ENCODE peak calls at places on chromosomes 11 and 22, in seven cellular contexts. P, U, O, Q, K, M and V are unnamed samples.
A peak's percentile ranks its signal among the peaks of the same experiment; 100 is the strongest.

GRCh38 chr22:40499187-40499753 is 128.9 kb downstream of the SGSM3 start:
- DNase-seq in M (no peak), O (peak; percentile 37), Q (no peak), P (peak; percentile 60), K (peak; percentile 60), U (no peak), V (no peak)

GRCh38 chr22:35218079-35218478 is 39.2 kb upstream of the HMGXB4 start:
- DNase-seq in M (no peak), U (no peak), P (no peak), O (no peak), K (no peak), Q (no peak), V (no peak)

GRCh38 chr22:32717337-32718240 is 83.9 kb upstream of the TIMP3 start:
- DNase-seq in U (no peak), K (no peak), Q (no peak), P (no peak), O (no peak), M (no peak), V (no peak)

GRCh38 chr22:31893460-31893859 is 50.9 kb upstream of the YWHAH start:
- DNase-seq in O (peak; percentile 29), M (no peak), U (no peak), K (no peak), Q (no peak), P (no peak), V (no peak)

GRCh38 chr11:108597736-108598355 is 4.3 kb upstream of the EXPH5 start:
- DNase-seq in K (no peak), O (no peak), Q (no peak), P (no peak), M (no peak), U (no peak), V (no peak)

GRCh38 chr22:49544286-49544685 is 283.4 kb downstream of the BRD1 start:
- DNase-seq in K (no peak), U (peak; percentile 2), M (no peak), P (no peak), Q (no peak), O (no peak), V (no peak)

GRCh38 chr22:50481440-50482106 is at the start of gene ADM2:
- DNase-seq in U (no peak), K (no peak), O (peak; percentile 62), Q (no peak), M (peak; percentile 89), P (peak; percentile 47), V (no peak)

GRCh38 chr11:995752-996420 is 40.6 kb downstream of the MUC6 start:
- DNase-seq in Q (no peak), O (no peak), P (no peak), U (no peak), M (no peak), K (no peak), V (no peak)

GRCh38 chr11:76181371-76181770 is 24.9 kb downstream of the WNT11 start:
- DNase-seq in M (no peak), O (no peak), P (no peak), K (no peak), Q (no peak), U (no peak), V (no peak)

GRCh38 chr11:61111786-61112517 is 9.7 kb downstream of the CD5 start:
- DNase-seq in O (no peak), P (no peak), U (no peak), M (no peak), K (no peak), Q (no peak), V (no peak)

GRCh38 chr22:39276461-39277134 is 31.8 kb upstream of the PDGFB start:
- DNase-seq in K (no peak), U (no peak), M (no peak), O (no peak), Q (no peak), P (no peak), V (no peak)

GRCh38 chr11:76361773-76362172 is 19.2 kb downstream of the THAP12 start:
- DNase-seq in U (no peak), Q (no peak), O (no peak), K (no peak), P (no peak), M (no peak), V (no peak)

GRCh38 chr11:9038537-9038936 is 34.7 kb upstream of the NRIP3 start:
- DNase-seq in O (no peak), Q (no peak), P (no peak), U (no peak), M (no peak), K (no peak), V (no peak)

GRCh38 chr11:2412323-2412722 is 11.8 kb downstream of the TSSC4 start:
- DNase-seq in M (no peak), U (no peak), Q (no peak), P (no peak), O (no peak), K (no peak), V (no peak)

GRCh38 chr22:23514317-23515038 is 65.6 kb downstream of the IGLL1 start:
- DNase-seq in Q (no peak), M (peak; percentile 50), O (no peak), K (no peak), U (no peak), P (no peak), V (no peak)

GRCh38 chr11:62544521-62545436 is 1.8 kb downstream of the AHNAK start:
- DNase-seq in U (peak; percentile 76), Q (no peak), M (no peak), K (no peak), O (no peak), P (peak; percentile 49), V (no peak)

GRCh38 chr22:49823289-49824045 is 4.2 kb downstream of the BRD1 start:
- DNase-seq in U (no peak), K (no peak), P (no peak), M (no peak), Q (no peak), O (no peak), V (no peak)

GRCh38 chr11:119192111-119192510 is 6.8 kb downstream of the NHERF4 start:
- DNase-seq in Q (no peak), P (no peak), O (no peak), K (no peak), M (no peak), U (no peak), V (no peak)

GRCh38 chr22:39574779-39575551 is 4.4 kb downstream of the CACNA1I start:
- DNase-seq in M (no peak), Q (no peak), K (no peak), U (no peak), O (no peak), P (peak; percentile 78), V (no peak)

GRCh38 chr11:69640995-69641581 is at the start of gene CCND1:
- DNase-seq in P (peak; percentile 71), U (no peak), M (peak; percentile 83), O (peak; percentile 75), Q (no peak), K (no peak), V (peak; percentile 32)

GRCh38 chr11:69638941-69639681 is 1.8 kb upstream of the CCND1 start:
- DNase-seq in M (peak; percentile 95), K (peak; percentile 64), P (peak; percentile 81), U (peak; percentile 96), O (peak; percentile 91), Q (peak; percentile 97), V (peak; percentile 85)

GRCh38 chr11:69637956-69638871 is 2.7 kb upstream of the CCND1 start:
- DNase-seq in Q (no peak), P (peak; percentile 48), K (no peak), U (no peak), M (peak; percentile 87), O (peak; percentile 77), V (no peak)

GRCh38 chr11:69640260-69640994 is 529 bp upstream of the CCND1 start:
- DNase-seq in U (no peak), O (peak; percentile 57), P (no peak), Q (no peak), M (no peak), K (no peak), V (no peak)

GRCh38 chr11:69639843-69640242 is 1.1 kb upstream of the CCND1 start:
- DNase-seq in Q (no peak), P (no peak), O (no peak), K (no peak), M (no peak), U (no peak), V (no peak)
- H3K27ac ChIP-seq in Q (no peak overlapping the region), P (peak overlapping the region; percentile 96), O (no peak overlapping the region), K (no peak overlapping the region), M (no peak overlapping the region), U (peak overlapping the region; percentile 78), V (peak overlapping the region; percentile 94)

DNA sequence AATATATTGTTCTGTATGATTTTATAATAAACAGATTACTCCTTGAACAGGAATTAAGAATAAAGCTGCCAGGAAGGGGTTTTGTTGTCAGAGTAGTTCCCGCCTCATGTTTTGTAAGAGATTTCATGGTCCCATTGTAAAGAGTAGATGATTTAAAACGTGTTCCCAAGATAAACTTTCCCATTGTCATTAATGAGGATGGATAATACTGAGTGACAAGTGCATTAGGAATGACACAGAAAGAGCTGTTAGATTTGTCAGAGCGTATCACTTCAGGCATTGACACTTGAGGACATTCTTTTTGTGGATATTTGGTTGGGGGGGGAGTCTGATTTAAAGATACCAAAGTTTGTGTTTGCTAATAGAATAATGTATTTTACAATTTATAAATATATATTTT is 147.0 kb downstream of the PAX6 start:
- DNase-seq in U (no peak), Q (no peak), K (no peak), O (no peak), M (no peak), P (no peak), V (no peak)
- TF ChIP-seq EP300 in U (no peak), Q (no peak), K (no peak), O (no peak), M (no peak), P (no peak), V (no peak)

GRCh38 chr11:65014146-65014960 is at the start of gene ARL2:
- DNase-seq in M (peak; percentile 94), K (no peak), P (peak; percentile 91), Q (peak; percentile 97), O (peak; percentile 36), U (peak; percentile 72), V (no peak)
- TF ChIP-seq POLR2A in M (no peak), K (peak; percentile 32), P (peak; percentile 26), Q (no peak), O (no peak), U (no peak), V (no peak)

GRCh38 chr22:30336752-30337460 is 10.2 kb upstream of the TBC1D10A start:
- DNase-seq in U (no peak), P (no peak), K (no peak), O (no peak), M (no peak), Q (no peak), V (no peak)
- H3K27ac ChIP-seq in U (no peak overlapping the region), P (no peak overlapping the region), K (no peak overlapping the region), O (no peak overlapping the region), M (no peak overlapping the region), Q (no peak overlapping the region), V (no peak overlapping the region)

DNA sequence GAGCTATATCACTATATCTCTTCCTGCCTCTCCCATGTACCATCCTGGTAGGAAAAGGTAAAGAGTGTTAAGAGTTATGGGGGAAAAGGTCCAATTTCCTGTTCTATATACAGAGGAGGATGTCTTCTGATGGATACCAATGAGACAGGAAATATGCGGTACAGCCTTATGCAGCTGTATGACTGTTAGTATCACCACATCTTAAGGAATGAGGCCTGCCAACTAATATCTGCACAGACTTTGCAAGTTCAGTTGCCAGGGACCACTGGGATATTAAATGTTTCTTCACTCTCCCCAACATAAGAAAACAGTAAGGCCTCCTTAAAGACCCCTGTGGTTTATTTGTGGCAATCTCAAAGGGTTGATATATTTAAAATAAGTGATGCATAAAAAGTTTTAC is 1182.5 kb downstream of the LRRC4C start:
- DNase-seq in M (no peak), K (no peak), Q (no peak), P (no peak), U (no peak), O (no peak), V (no peak)
- TF ChIP-seq EP300 in M (no peak), K (no peak), Q (no peak), P (no peak), U (no peak), O (no peak), V (no peak)

GRCh38 chr22:19844423-19845368 is 10.0 kb downstream of the GNB1L start:
- DNase-seq in U (no peak), P (no peak), Q (no peak), M (peak; percentile 48), K (no peak), O (peak; percentile 57), V (no peak)
- TF ChIP-seq POLR2A in U (no peak), P (no peak), Q (no peak), M (no peak), K (no peak), O (no peak), V (no peak)